ENCODE peak calls at places on chromosomes 11 and 22, in five cellular contexts. Y is pancreas, E is GM23338, O is transverse colon, R is endothelial cell of umbilical vein. T is an unnamed sample. For H3K4me1, the result is how much of the 10 kb centered on the place peaks cover.

GRCh38 chr11:132715041-132715440 is 817.3 kb downstream of the OPCML start:
- DNase-seq in Y (no peak), E (no peak), R (no peak), O (no peak), T (no peak)

GRCh38 chr11:94130589-94131362 is 2.1 kb downstream of the PANX1 start:
- DNase-seq in R (peak), O (no peak), E (no peak), Y (no peak), T (no peak)

GRCh38 chr11:19323502-19323901 is 82.8 kb upstream of the E2F8 start:
- DNase-seq in Y (no peak), O (no peak), E (no peak), R (peak), T (no peak)

GRCh38 chr11:109789911-109790310 is 303.3 kb upstream of the ZC3H12C start:
- DNase-seq in R (no peak), Y (no peak), O (no peak), E (no peak), T (no peak)

GRCh38 chr11:12007769-12008737 is at the start of gene DKK3:
- DNase-seq in R (peak), E (peak), O (no peak), Y (no peak), T (no peak)

GRCh38 chr11:65871811-65872548 is 620 bp downstream of the EFEMP2 start:
- DNase-seq in E (peak), R (peak), O (no peak), Y (no peak), T (peak)

GRCh38 chr11:94732617-94733292 is 35.4 kb upstream of the AMOTL1 start:
- DNase-seq in Y (no peak), O (no peak), R (peak), E (no peak), T (peak)

GRCh38 chr22:27317961-27318360 is 483.6 kb downstream of the MN1 start:
- DNase-seq in E (no peak), R (no peak), O (peak), Y (no peak), T (no peak)

GRCh38 chr22:25359601-25360261 is 140.3 kb downstream of the CRYBB2 start:
- DNase-seq in O (no peak), E (no peak), R (no peak), Y (no peak), T (peak)

GRCh38 chr11:110429614-110430266 is at the start of gene FDX1:
- DNase-seq in R (peak), O (peak), E (peak), Y (peak), T (peak)

GRCh38 chr11:91136631-91137030 is 913.8 kb upstream of the CHORDC1 start:
- DNase-seq in Y (no peak), R (no peak), O (no peak), E (no peak), T (no peak)

GRCh38 chr11:18253222-18253621 is 4.8 kb upstream of the SAA2 start:
- DNase-seq in E (no peak), R (no peak), Y (no peak), O (no peak), T (no peak)

GRCh38 chr11:4038973-4039372 is 55.6 kb upstream of the RRM1 start:
- DNase-seq in Y (no peak), E (no peak), O (no peak), R (no peak), T (no peak)

GRCh38 chr11:22703561-22703960 is 37.1 kb downstream of the GAS2 start:
- DNase-seq in O (no peak), R (peak), Y (no peak), E (no peak), T (no peak)

GRCh38 chr11:62830904-62831519 is 839 bp downstream of the STX5 start:
- DNase-seq in R (no peak), O (no peak), E (peak), Y (no peak), T (no peak)

GRCh38 chr22:29032584-29032983 is 29.0 kb downstream of the C22orf31 start:
- DNase-seq in O (no peak), E (no peak), Y (peak), R (peak), T (no peak)

GRCh38 chr11:72048718-72049460 is 31.5 kb downstream of the NUMA1 start:
- DNase-seq in O (no peak), R (peak), E (no peak), Y (peak), T (no peak)

GRCh38 chr22:46280999-46281623 is 13.3 kb downstream of the TTC38 start:
- DNase-seq in Y (no peak), E (peak), R (no peak), O (peak), T (no peak)

GRCh38 chr11:120160436-120160835 is 22.5 kb upstream of the TRIM29 start:
- DNase-seq in E (no peak), Y (no peak), O (no peak), R (no peak), T (no peak)

GRCh38 chr11:117052196-117053149 is 45.8 kb downstream of the SIK3 start:
- DNase-seq in R (no peak), Y (no peak), O (no peak), E (no peak), T (no peak)

GRCh38 chr22:37824674-37825641 is 1.8 kb downstream of the GALR3 start:
- DNase-seq in Y (no peak), E (peak), O (no peak), R (no peak), T (no peak)

GRCh38 chr11:120151536-120151935 is 13.6 kb upstream of the TRIM29 start:
- DNase-seq in Y (no peak), R (no peak), E (no peak), O (no peak), T (no peak)

GRCh38 chr22:17705565-17706450 is 67.3 kb downstream of the BCL2L13 start:
- DNase-seq in R (no peak), E (no peak), Y (no peak), O (no peak), T (no peak)

GRCh38 chr11:64121637-64122410 is 44.1 kb downstream of the MACROD1 start:
- DNase-seq in Y (no peak), R (no peak), O (no peak), E (no peak), T (no peak)

GRCh38 chr11:133212201-133212600 is 320.1 kb downstream of the OPCML start:
- DNase-seq in O (no peak), Y (no peak), E (no peak), R (no peak), T (no peak)

DNA sequence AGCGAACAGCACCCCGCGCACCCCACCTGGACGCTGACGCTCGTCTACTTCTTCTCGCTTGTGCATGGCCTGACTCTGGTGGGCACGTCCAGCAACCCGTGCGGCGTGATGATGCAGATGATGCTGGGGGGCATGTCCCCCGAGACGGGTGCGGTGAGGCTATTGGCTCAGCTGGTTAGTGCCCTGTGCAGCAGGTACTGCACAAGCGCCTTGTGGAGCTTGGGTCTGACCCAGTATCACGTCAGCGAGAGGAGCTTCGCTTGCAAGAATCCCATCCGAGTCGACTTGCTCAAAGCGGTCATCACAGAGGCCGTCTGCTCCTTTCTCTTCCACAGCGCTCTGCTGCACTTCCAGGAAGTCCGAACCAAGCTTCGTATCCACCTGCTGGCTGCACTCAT is 440 bp downstream of the AQP11 start:
- DNase-seq in O (peak), E (peak), R (no peak), Y (peak), T (no peak)
- TF ChIP-seq CTCF in O (no peak), E (no peak), R (no peak), Y (no peak), T (no peak)

DNA sequence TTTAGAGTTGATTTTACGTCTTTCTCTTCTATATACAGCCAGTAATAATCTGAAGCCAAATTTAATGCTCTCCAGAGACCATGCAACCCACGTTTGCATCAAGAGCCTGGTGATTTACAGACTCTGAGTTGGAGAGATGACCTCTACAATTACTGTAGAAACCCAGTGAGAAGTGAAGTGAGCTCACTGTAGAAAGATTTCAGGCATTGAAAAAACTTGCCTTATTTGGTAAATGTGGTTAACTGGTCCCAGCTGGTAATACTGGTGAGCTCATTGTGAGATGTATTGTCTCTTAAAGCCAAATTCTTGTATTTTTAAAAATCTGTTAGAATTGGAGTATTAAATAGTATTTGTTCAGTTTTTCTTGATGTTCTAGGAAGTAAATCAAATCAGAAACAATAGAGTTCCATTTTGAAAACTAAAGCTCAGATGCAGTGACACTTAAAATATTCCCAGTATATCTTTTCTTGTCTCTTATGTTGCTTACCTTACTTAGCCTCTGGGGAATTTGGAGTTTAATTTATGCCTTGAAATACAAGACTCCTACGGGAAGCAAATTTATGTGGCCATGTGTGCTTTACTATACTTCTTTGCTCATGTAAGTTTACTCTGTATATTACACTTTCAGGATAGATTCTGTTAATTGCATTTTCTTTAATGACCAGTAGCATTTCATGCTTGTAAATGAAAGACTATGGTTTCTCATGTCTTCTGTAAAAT is 189.9 kb downstream of the ARHGAP42 start:
- DNase-seq in O (no peak), R (peak), Y (no peak), E (peak), T (no peak)
- H3K27ac ChIP-seq in O (peak), R (no peak), Y (no peak), E (peak), T (peak)

DNA sequence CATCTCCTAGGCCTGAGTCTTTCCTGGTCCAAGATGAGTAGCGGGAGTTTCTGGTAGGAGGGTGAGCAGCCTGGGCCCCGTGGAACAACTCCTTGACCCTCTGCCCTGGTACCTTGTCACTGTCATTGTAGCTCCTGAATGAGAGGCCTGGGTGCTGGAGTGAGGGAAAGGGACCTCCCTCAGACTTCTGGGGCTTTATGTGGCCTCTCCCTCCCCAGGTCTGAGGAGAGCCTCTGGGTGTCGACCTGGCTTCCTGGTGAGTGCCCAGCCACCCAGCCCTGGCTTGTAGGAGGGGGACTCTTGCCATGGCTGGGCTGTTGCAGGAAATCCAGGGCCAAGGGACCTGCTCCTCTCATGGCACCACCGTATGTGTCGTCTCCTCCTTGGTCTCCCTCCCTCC is 3.9 kb downstream of the P2RY2 start:
- DNase-seq in E (no peak), Y (no peak), R (no peak), O (no peak), T (peak)
- H3K4me1 ChIP-seq in E (under half), Y (under half), R (under half), O (under half), T (half or more)

DNA sequence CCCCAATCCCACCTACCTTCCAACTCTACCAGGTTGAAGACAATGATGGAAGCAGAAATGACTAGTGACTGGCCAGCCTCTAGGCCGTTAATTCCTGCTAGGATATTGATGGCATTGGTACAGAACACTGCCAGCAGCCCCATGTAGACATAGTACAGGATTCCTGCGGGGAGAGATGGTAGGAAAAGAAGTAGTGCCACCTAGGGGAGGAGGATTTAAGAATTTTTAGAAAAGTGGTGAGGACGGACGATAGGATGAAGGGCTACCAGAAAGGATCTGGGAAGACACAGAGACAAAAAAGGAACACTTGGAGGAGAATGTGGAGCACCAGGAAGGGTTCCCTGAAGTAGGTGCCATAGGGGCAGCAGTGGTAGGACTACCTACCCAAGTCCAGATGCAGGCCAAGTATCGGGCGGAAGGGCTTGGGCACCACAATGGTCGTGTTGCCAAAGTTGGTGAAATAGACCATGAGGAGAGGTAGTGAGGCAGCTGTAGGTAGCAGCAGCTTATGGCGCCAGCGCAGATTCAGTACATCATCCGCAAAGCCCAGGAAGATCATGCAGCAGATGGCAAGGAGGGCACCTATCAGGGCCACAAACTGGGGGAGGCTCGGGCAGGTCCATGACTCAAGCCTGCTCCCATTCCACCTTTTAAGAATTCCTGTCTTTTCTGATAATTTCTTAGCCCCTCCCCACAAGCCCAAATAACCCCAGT is 1.2 kb downstream of the DPAGT1 start:
- DNase-seq in E (peak), Y (no peak), R (peak), O (no peak), T (no peak)
- TF ChIP-seq CTCF in E (peak), Y (no peak), R (no peak), O (peak), T (no peak)

GRCh38 chr11:123549901-123550619 is 104.4 kb downstream of the SCN3B start:
- DNase-seq in O (no peak), E (no peak), Y (no peak), R (no peak), T (no peak)
- H3K27ac ChIP-seq in O (no peak), E (no peak), Y (no peak), R (no peak), T (no peak)

DNA sequence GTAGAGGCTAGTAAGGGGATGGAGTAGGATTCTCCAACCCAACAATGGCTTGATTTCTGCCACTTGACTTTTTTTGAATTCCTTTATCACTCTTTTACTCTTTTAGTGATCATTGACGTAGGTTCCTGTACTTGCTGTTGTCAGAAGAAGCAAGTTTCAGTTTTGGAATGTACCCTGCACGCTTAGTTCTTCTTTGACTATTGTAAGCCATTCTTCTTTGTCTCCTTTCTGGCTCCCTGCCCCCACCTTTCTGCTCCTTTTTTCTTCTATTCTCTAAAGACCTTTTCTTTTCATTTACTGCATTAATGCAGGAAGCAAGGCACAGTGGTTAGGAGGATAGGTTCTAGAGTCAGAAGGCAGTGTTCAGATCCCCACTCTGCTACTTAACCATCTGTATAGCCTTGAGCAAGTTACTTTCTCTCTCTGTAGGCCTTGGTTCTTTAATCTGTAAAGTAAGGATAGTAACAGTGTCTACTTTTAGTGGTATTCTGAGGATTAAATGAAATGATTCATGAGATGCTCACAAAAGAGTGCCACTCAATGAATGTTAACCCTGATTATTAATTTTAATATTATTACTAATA is 33.8 kb upstream of the RAG2 start:
- DNase-seq in Y (no peak), O (no peak), E (no peak), R (no peak), T (no peak)
- H3K4me1 ChIP-seq in Y (under half), O (under half), E (under half), R (under half), T (under half)